ENCODE peak calls at places on chromosome 12, in five cellular contexts. M, E, Y, K and H are unnamed samples.

GRCh38 chr12:56385873-56386272 is 23.2 kb upstream of the APOF start:
- DNase-seq in K (no peak), M (no peak), E (no peak), Y (peak), H (no peak)

GRCh38 chr12:58176296-58176869 is 235.0 kb downstream of the ATP23 start:
- DNase-seq in K (peak), M (peak), Y (peak), E (peak), H (peak)

GRCh38 chr12:127146991-127147718 is 1119.8 kb upstream of the TMEM132C start:
- DNase-seq in K (no peak), M (no peak), Y (no peak), E (no peak), H (no peak)

GRCh38 chr12:4271433-4272013 is 2.0 kb upstream of the CCND2 start:
- DNase-seq in E (no peak), M (no peak), Y (no peak), K (peak), H (no peak)

GRCh38 chr12:82994117-82994516 is 307.4 kb downstream of the TMTC2 start:
- DNase-seq in Y (no peak), E (no peak), M (no peak), K (no peak), H (no peak)

GRCh38 chr12:111578276-111578970 is 20.7 kb downstream of the ATXN2 start:
- DNase-seq in K (no peak), Y (no peak), M (peak), E (no peak), H (no peak)

GRCh38 chr12:79935624-79936040 is 735 bp upstream of the PPP1R12A start:
- DNase-seq in M (peak), K (peak), E (no peak), Y (peak), H (no peak)

GRCh38 chr12:120388711-120389431 is 19.9 kb upstream of the MSI1 start:
- DNase-seq in Y (no peak), K (peak), E (peak), M (no peak), H (peak)

GRCh38 chr12:132391326-132392041 is 62.1 kb upstream of the GALNT9 start:
- DNase-seq in E (peak), M (no peak), Y (no peak), K (no peak), H (no peak)

GRCh38 chr12:46209165-46209564 is 59.7 kb downstream of the SLC38A1 start:
- DNase-seq in K (no peak), Y (peak), E (no peak), M (peak), H (no peak)

GRCh38 chr12:12505544-12506501 is 56.8 kb downstream of the DUSP16 start:
- DNase-seq in E (no peak), K (no peak), M (peak), Y (no peak), H (no peak)

GRCh38 chr12:47735649-47736048 is 10.4 kb upstream of the ENDOU start:
- DNase-seq in M (no peak), K (no peak), E (no peak), Y (no peak), H (no peak)

GRCh38 chr12:110741371-110741770 is 1.3 kb downstream of the PPP1CC start:
- DNase-seq in K (no peak), E (no peak), M (no peak), Y (no peak), H (no peak)

GRCh38 chr12:124273630-124274029 is 21.3 kb upstream of the RFLNA start:
- DNase-seq in M (peak), Y (peak), K (peak), E (no peak), H (no peak)

GRCh38 chr12:3247596-3248270 is 170.6 kb downstream of the TSPAN9 start:
- DNase-seq in K (no peak), E (no peak), M (no peak), Y (no peak), H (no peak)

GRCh38 chr12:52149651-52150241 is 42.1 kb downstream of the KRT80 start:
- DNase-seq in Y (no peak), K (no peak), E (no peak), M (no peak), H (no peak)

GRCh38 chr12:6764011-6764828 is 1.9 kb upstream of the PTMS start:
- DNase-seq in K (peak), E (peak), Y (peak), M (peak), H (peak)

GRCh38 chr12:52774629-52775250 is 2.4 kb downstream of the KRT76 start:
- DNase-seq in E (no peak), Y (no peak), K (no peak), M (no peak), H (no peak)

GRCh38 chr12:92070864-92071445 is 74.7 kb downstream of the BTG1 start:
- DNase-seq in M (peak), K (no peak), Y (peak), E (no peak), H (no peak)

GRCh38 chr12:23621910-23622309 is 327.6 kb downstream of the SOX5 start:
- DNase-seq in E (no peak), Y (no peak), K (no peak), M (no peak), H (peak)

GRCh38 chr12:52081263-52081733 is 1.8 kb downstream of the SMIM41 start:
- DNase-seq in Y (no peak), E (no peak), K (no peak), M (no peak), H (no peak)

GRCh38 chr12:91138337-91138905 is 27.1 kb upstream of the LUM start:
- DNase-seq in E (no peak), Y (no peak), K (no peak), M (peak), H (no peak)

GRCh38 chr12:53961025-53961761 is 6.5 kb downstream of the HOXC12 start:
- DNase-seq in Y (no peak), K (no peak), M (no peak), E (peak), H (peak)

GRCh38 chr12:118377891-118378470 is 1.6 kb downstream of the SUDS3 start:
- DNase-seq in M (peak), K (peak), Y (peak), E (peak), H (peak)

GRCh38 chr12:32032205-32032810 is 73.1 kb downstream of the RESF1 start:
- DNase-seq in K (peak), M (peak), Y (no peak), E (no peak), H (no peak)

GRCh38 chr12:64825143-64826011 is 930 bp downstream of the TBC1D30 start:
- DNase-seq in E (peak), Y (no peak), K (no peak), M (no peak), H (peak)

GRCh38 chr12:80622271-80622670 is 85.2 kb upstream of the MYF6 start:
- DNase-seq in E (no peak), Y (peak), M (peak), K (no peak), H (no peak)

GRCh38 chr12:48027183-48028002 is 23.1 kb upstream of the COL2A1 start:
- DNase-seq in Y (no peak), K (no peak), E (no peak), M (no peak), H (peak)

GRCh38 chr12:64995831-64996230 is 125.3 kb downstream of the WIF1 start:
- DNase-seq in K (no peak), Y (no peak), M (no peak), E (no peak), H (no peak)

GRCh38 chr12:67431436-67432049 is 162.4 kb downstream of the CAND1 start:
- DNase-seq in E (no peak), M (peak), K (no peak), Y (no peak), H (no peak)

GRCh38 chr12:124428136-124428791 is 133.4 kb downstream of the RFLNA start:
- DNase-seq in M (peak), K (no peak), Y (no peak), E (peak), H (no peak)

GRCh38 chr12:84507914-84508313 is 404.7 kb downstream of the SLC6A15 start:
- DNase-seq in K (no peak), E (no peak), Y (no peak), M (peak), H (no peak)

GRCh38 chr12:98644433-98644711 is 216 bp downstream of the IKBIP start:
- DNase-seq in Y (no peak), M (no peak), K (peak), E (peak), H (no peak)

GRCh38 chr12:54384591-54385041 is at the start of gene ZNF385A:
- DNase-seq in E (no peak), Y (no peak), K (no peak), M (no peak), H (no peak)

GRCh38 chr12:49928476-49928875 is 22.1 kb upstream of the AQP2 start:
- DNase-seq in M (no peak), K (no peak), Y (no peak), E (no peak), H (no peak)

GRCh38 chr12:50562485-50563433 is 58.0 kb downstream of the DIP2B start:
- DNase-seq in E (no peak), Y (no peak), K (no peak), M (no peak), H (no peak)

GRCh38 chr12:93317227-93317626 is 60.5 kb upstream of the NUDT4 start:
- DNase-seq in Y (peak), E (no peak), K (no peak), M (no peak), H (no peak)

GRCh38 chr12:71950819-71951218 is 12.2 kb downstream of the TPH2 start:
- DNase-seq in M (no peak), Y (no peak), E (no peak), K (no peak), H (no peak)

GRCh38 chr12:77615331-77615730 is 215.4 kb upstream of the NAV3 start:
- DNase-seq in Y (no peak), K (no peak), E (no peak), M (no peak), H (no peak)

GRCh38 chr12:100382327-100382726 is 25.5 kb downstream of the SLC17A8 start:
- DNase-seq in M (no peak), E (no peak), K (no peak), Y (no peak), H (no peak)
- TF ChIP-seq CTCF in M (no peak), E (no peak), K (no peak), Y (no peak), H (no peak)

GRCh38 chr12:116774020-116774419 is 35.9 kb downstream of the RNFT2 start:
- DNase-seq in E (no peak), K (no peak), Y (no peak), M (no peak), H (no peak)

GRCh38 chr12:116771651-116772050 is 33.5 kb downstream of the RNFT2 start:
- DNase-seq in E (no peak), M (no peak), Y (no peak), K (no peak), H (no peak)

DNA sequence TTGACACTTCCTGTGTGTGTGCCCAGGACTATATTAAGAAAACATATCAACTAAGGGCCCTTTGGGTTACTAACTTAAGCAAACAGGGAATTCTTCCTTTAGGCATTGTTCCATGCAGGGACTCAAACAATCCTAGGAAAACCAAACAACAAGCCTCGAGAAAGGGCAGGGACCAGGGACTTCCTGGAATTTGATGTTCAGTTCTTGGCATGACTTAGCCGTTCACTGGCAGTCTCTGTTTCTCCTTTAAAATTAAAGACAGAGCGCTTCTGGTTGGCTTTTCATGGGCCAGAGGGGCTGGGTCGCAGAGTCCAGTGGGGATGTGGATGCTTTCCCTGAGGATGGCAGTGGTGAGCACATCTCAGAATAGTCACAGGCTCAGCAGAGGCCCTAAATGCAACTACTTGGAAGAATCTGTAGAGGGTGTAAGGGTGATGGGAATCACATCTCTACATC is 35.2 kb downstream of the RNFT2 start:
- DNase-seq in Y (no peak), K (no peak), M (peak), E (no peak), H (no peak)
- TF ChIP-seq CTCF in Y (no peak), K (peak), M (no peak), E (no peak), H (no peak)

GRCh38 chr12:100404769-100405407 is 48.0 kb downstream of the SLC17A8 start:
- DNase-seq in Y (peak), M (peak), E (peak), K (peak), H (peak)
- TF ChIP-seq CTCF in Y (peak), M (peak), E (peak), K (peak), H (peak)

DNA sequence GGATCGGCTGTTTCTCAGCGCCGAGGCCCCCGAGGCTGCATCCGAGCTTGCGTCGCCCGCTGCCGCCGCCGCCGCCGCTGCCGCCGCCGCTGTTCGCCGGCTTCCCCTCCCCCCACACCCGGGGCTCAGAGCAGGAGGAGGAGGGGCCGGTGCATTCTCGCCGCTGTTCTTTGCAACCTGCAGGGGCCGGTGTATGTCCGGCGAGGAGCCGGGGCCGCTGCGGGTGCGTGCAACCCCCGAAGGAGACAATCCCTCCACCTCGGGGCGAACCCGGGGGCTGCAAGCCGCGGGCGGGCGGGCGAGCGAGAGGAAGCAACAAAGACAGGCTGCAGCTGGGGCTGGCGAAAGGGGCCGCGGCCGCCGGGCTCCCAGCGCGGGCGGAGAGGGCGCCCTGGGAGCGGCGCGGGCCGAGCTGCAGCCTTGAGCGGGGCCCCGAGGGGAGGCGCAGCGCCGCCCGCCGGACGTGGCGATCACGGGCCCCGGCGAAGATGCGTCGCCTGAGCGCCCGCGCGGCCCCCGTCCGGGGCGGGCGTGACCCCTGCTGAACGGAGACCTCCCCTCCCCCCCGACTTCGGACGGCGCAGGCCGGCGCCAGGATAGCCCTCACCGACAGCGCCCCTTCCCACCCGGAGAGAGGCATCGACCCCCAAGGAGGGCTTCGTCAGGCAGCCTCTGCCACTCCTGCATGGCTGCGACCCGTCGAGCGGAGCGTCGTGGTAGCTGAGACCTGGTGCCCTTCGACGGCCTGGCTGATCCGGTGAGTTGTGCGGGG is 702 bp downstream of the FAM222A start:
- DNase-seq in Y (peak), K (peak), E (peak), M (peak), H (peak)
- TF ChIP-seq CTCF in Y (no peak), K (no peak), E (no peak), M (no peak), H (no peak)

GRCh38 chr12:89524201-89525001 is at the start of gene GALNT4:
- DNase-seq in M (peak), E (peak), Y (peak), K (peak), H (peak)
- TF ChIP-seq CTCF in M (peak), E (peak), Y (peak), K (peak), H (peak)

GRCh38 chr12:104180389-104180788 is 35.2 kb upstream of the TXNRD1 start:
- DNase-seq in K (no peak), E (no peak), M (no peak), Y (no peak), H (no peak)

GRCh38 chr12:104177336-104177662 is 38.3 kb upstream of the TXNRD1 start:
- DNase-seq in K (no peak), E (no peak), Y (no peak), M (no peak), H (no peak)

GRCh38 chr12:104175726-104176247 is 37.8 kb upstream of the NFYB start:
- DNase-seq in K (no peak), Y (no peak), M (no peak), E (no peak), H (no peak)

GRCh38 chr12:104181313-104181712 is 34.3 kb upstream of the TXNRD1 start:
- DNase-seq in E (no peak), M (peak), K (no peak), Y (no peak), H (no peak)

GRCh38 chr12:104177663-104178501 is 37.7 kb upstream of the TXNRD1 start:
- DNase-seq in E (no peak), M (peak), Y (peak), K (no peak), H (no peak)
- TF ChIP-seq CTCF in E (no peak), M (peak), Y (no peak), K (peak), H (no peak)

GRCh38 chr12:116687888-116688287 is 50.0 kb downstream of the SPRING1 start:
- DNase-seq in Y (peak), M (no peak), E (peak), K (peak), H (peak)
- TF ChIP-seq CTCF in Y (peak), M (peak), E (peak), K (peak), H (peak)

GRCh38 chr12:40107098-40107802 is 1.4 kb upstream of the SLC2A13 start:
- DNase-seq in K (peak), M (peak), E (peak), Y (peak), H (peak)
- TF ChIP-seq CTCF in K (peak), M (peak), E (peak), Y (peak), H (peak)

GRCh38 chr12:1592444-1593231 is 1.7 kb downstream of the FBXL14 start:
- DNase-seq in Y (peak), M (peak), K (peak), E (peak), H (peak)
- TF ChIP-seq CTCF in Y (peak), M (peak), K (no peak), E (no peak), H (no peak)